ENCODE peak calls at places on chromosomes 13 and 19, in five cellular contexts. W, P, J, X and R are unnamed samples.

GRCh38 chr19:1399745-1400144 is 1.6 kb downstream of the GAMT start:
- DNase-seq in W (no peak), J (no peak), P (no peak), X (no peak), R (no peak)

GRCh38 chr13:42930136-42930535 is 61.9 kb downstream of the EPSTI1 start:
- DNase-seq in P (no peak), J (no peak), W (peak; percentile 4), X (no peak), R (no peak)

GRCh38 chr19:55437410-55437809 is 5.7 kb downstream of the SHISA7 start:
- DNase-seq in X (no peak), P (peak; percentile 56), W (peak; percentile 46), J (peak; percentile 83), R (peak; percentile 87)

GRCh38 chr19:3585301-3586123 is at the start of gene GIPC3:
- DNase-seq in J (no peak), X (no peak), P (no peak), W (no peak), R (no peak)

GRCh38 chr13:53788286-53788685 is 759.7 kb downstream of the OLFM4 start:
- DNase-seq in J (no peak), X (no peak), W (no peak), P (no peak), R (no peak)

GRCh38 chr19:28867978-28868377 is 345.0 kb downstream of the UQCRFS1 start:
- DNase-seq in J (no peak), X (no peak), P (no peak), W (no peak), R (no peak)

GRCh38 chr13:21670883-21671792 is at the start of gene FGF9:
- DNase-seq in P (peak; percentile 79), W (peak; percentile 31), J (peak; percentile 73), X (no peak), R (peak; percentile 69)

GRCh38 chr19:7267792-7268736 is 26.1 kb downstream of the INSR start:
- DNase-seq in P (no peak), X (no peak), J (no peak), W (no peak), R (no peak)

GRCh38 chr19:55346725-55347441 is 7.2 kb downstream of the KMT5C start:
- DNase-seq in W (no peak), P (no peak), X (no peak), J (no peak), R (no peak)

GRCh38 chr13:95540848-95541247 is 11.7 kb upstream of the CLDN10 start:
- DNase-seq in X (no peak), W (no peak), J (no peak), P (no peak), R (no peak)

DNA sequence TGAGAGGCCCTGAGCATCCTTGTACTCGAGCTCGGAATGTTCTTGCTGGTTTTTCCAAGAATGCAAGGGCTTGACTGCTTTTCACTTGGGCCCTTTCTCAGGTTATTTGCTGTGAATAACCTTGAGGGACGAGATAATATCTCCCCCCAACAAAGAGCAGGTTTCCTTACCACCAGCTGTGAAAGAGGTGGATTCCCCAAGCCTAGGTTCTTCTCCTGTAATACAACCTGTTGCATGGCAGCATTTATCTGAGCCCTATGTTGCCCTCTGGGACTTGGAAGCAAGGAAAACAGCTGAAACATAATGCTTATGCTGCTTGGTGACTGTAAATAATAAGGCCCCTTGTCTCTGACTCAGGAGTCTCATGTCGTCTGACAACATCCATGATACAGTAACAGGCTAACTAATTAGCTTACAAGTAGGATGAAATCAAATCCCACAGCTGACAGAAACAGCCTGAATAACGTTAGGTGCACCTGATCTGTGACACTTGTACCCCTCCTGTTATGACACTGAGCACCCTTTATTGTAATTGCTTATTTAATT is 43.6 kb upstream of the RCBTB2 start:
- DNase-seq in P (no peak), J (no peak), W (no peak), X (no peak), R (no peak)
- TF ChIP-seq MAFK in P (no peak), J (no peak), W (no peak), X (no peak), R (no peak)

DNA sequence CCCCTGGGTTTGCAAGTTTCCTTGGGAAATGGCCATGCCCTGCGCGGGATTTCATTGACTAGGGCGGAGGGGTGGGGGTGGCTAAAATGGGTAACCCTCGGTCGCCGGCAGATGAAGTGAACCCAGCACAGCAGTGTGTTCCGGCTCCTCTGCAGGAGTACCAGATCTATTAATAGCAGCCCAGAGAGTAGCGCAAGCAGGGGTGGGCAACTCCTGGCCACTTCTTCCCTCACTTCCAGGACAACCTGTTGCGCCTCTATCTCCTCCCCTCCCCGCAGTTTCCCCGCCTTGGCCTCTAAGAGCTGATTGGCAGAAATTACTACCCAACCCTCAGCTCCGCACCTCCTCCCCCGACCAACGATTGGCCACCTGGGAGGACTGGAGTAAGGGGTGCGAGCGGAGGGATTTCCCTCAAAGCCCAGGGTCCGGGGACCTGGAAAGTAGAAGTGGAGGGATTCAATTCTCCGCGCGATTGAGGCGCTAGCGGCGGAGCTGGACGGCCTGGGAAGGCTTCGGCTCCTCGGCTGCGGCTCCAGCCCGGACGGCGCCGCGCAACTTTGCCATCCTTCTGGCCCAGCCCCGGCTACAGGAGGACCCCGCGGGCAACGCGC is at the start of gene FREM2:
- DNase-seq in P (no peak), J (no peak), X (peak; percentile 91), W (no peak), R (peak; percentile 23)
- H3K4me3 ChIP-seq in P (no peak within 1 kb of the TSS), J (no peak within 1 kb of the TSS), X (peak within 1 kb of the TSS; percentile 83), W (no peak within 1 kb of the TSS), R (peak within 1 kb of the TSS; percentile 24)

GRCh38 chr19:38387550-38388309 is at the start of gene GGN:
- DNase-seq in J (peak; percentile 90), W (peak; percentile 49), P (peak; percentile 93), X (peak; percentile 95), R (peak; percentile 100)

GRCh38 chr19:38388310-38389100 is at the start of gene SPRED3:
- DNase-seq in P (peak; percentile 66), J (peak; percentile 25), X (no peak), W (no peak), R (peak; percentile 79)

GRCh38 chr19:38386300-38386967 is 1.4 kb downstream of the GGN start:
- DNase-seq in P (no peak), X (no peak), W (no peak), J (no peak), R (no peak)

GRCh38 chr19:38385804-38386257 is 2.0 kb downstream of the GGN start:
- DNase-seq in X (no peak), W (no peak), J (no peak), P (no peak), R (no peak)

DNA sequence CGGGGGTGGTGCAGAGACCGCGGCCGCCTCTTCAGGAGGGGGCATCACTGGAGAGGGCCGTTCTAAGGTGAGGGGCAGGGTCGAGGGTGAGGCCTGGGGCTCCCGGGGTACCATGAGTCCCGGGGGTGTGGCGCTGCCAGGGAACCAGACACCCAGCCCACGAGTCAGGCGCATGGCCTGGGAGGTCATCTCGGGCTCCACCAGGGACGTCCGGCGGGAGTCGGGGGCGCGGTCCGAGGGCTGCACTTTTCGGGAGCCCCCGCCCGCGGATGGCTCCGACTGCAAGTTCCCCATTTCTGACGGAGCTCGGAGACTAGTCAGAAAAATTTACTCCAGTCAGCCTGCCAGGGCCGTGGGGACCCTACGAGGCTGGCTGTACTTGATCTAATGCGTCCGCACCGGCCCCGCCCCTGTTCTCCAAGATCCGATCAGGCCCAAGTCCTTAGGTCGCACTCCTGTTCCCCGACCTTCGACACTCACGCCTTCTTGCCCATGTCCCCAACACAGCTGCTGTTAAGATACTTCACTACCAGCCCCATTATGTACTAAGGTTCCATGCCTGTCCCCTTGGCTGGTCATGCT is 775 bp downstream of the GGN start:
- DNase-seq in X (no peak), W (no peak), J (peak; percentile 78), P (no peak), R (no peak)
- TF ChIP-seq MAFK in X (no peak), W (no peak), J (no peak), P (no peak), R (no peak)

DNA sequence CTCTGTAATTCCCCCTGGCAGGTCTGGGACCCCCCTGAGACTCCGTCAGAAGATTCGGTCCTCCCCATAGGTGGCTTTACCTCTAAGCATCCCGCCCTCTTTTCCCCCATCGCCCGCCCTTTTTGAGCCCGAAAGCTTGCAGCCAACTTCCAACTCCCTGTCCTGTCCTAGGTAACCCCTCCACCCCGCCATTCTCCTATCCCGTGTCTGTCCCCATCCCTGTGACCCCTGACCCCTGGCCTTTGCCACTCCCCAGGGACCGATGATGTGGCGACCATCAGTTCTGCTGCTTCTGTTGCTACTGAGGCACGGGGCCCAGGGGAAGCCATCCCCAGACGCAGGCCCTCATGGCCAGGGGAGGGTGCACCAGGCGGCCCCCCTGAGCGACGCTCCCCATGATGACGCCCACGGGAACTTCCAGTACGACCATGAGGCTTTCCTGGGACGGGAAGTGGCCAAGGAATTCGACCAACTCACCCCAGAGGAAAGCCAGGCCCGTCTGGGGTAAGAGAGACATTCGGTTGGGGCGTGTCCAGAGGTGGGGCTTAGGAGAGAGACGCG is 488 bp downstream of the RCN3 start:
- DNase-seq in X (no peak), W (no peak), P (peak; percentile 30), J (no peak), R (no peak)
- H3K4me3 ChIP-seq in X (peak overlapping the region; percentile 55), W (no peak overlapping the region), P (peak overlapping the region; percentile 60), J (peak overlapping the region; percentile 44), R (peak overlapping the region; percentile 39)

DNA sequence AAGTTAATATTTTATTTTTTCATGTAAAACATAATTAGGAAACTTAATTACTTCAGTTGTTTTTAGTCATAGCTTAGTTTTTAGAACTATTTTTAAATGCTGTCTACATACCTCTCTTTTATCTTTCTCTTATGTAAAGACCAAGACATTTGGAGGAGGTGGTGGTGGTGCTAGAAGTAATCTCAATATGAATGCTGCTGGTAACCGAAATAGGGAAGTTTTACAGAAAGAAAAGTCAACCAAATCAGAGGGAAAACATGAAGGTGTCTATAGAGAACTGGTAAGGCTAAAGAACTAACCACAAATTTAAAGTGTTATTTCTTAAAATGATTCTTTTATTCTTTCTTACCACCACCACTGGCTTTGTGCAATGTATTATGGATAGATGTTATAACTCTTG is 97.3 kb downstream of the TDRD3 start:
- DNase-seq in J (no peak), X (no peak), W (no peak), P (no peak), R (no peak)
- TF ChIP-seq MAFK in J (no peak), X (no peak), W (no peak), P (no peak), R (no peak)

DNA sequence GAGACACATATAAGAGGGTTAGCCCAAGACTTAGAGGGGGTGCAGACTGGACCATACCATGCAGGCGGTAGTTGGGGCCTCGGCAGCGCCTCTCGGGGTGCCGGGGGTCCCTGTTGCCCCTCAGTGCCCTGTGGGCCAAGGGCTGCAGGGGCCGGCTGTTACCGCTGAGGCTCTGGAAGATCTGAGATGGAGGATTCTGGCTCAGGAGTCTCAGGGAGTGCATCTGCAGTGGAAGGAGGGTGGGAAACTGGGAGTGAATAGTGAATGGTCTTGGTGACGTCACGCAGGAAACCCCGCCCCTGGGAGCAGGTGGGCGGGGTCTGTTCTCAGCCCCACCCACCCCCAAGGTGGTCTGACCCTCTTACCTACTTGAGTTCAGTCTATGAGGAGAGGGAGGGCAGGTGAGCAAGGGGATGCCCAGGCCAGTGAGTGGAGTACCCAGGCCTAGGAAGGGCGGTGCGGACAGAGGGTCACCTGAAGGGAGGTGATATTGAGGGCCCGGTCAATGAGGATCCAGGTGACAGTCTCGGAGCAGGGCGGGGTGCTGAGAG is 1.7 kb upstream of the DBP start:
- DNase-seq in J (peak; percentile 82), P (no peak), W (no peak), X (no peak), R (no peak)
- H3K4me3 ChIP-seq in J (peak overlapping the region; percentile 51), P (no peak overlapping the region), W (no peak overlapping the region), X (peak overlapping the region; percentile 0), R (no peak overlapping the region)